ENCODE peak calls at places on chromosomes 3 and 15, in six cellular contexts. X is AG04449, W is fibroblast of mammary gland, P is BJ, L is left ventricle myocardium inferior, Z is choroid plexus epithelial cell. M is an unnamed sample.

GRCh38 chr3:134009345-134010000 is 20.3 kb downstream of the SLCO2A1 start:
- DNase-seq in X (no peak), Z (peak; percentile 49), P (no peak), W (peak; percentile 31), L (no peak), M (no peak)

GRCh38 chr3:133943639-133944131 is 48.0 kb upstream of the RAB6B start:
- DNase-seq in X (peak; percentile 68), W (peak; percentile 89), P (no peak), L (no peak), Z (peak; percentile 98), M (no peak)

GRCh38 chr3:4899654-4900236 is 79.5 kb upstream of the BHLHE40 start:
- DNase-seq in W (peak; percentile 46), X (no peak), P (no peak), L (no peak), Z (peak; percentile 29), M (no peak)

GRCh38 chr15:75367913-75368688 is at the start of gene MAN2C1:
- DNase-seq in P (peak; percentile 75), L (peak; percentile 95), X (peak; percentile 81), Z (peak; percentile 98), W (peak; percentile 91), M (peak; percentile 98)

GRCh38 chr15:91291673-91292072 is 191.6 kb downstream of the SV2B start:
- DNase-seq in P (no peak), X (no peak), Z (peak; percentile 12), W (peak; percentile 49), L (no peak), M (peak; percentile 67)

GRCh38 chr3:136343873-136344281 is 93.7 kb downstream of the PCCB start:
- DNase-seq in L (peak; percentile 79), W (peak; percentile 99), X (peak; percentile 87), Z (peak; percentile 97), P (peak; percentile 94), M (no peak)

GRCh38 chr3:64518950-64519349 is 168.8 kb downstream of the ADAMTS9 start:
- DNase-seq in P (peak; percentile 55), W (peak; percentile 31), Z (peak; percentile 66), L (no peak), X (peak; percentile 31), M (no peak)

GRCh38 chr15:25236143-25236860 is 202.5 kb downstream of the UBE3A start:
- DNase-seq in L (no peak), P (no peak), W (no peak), Z (no peak), X (no peak), M (no peak)

GRCh38 chr15:98648654-98649537 is 557 bp downstream of the IGF1R start:
- DNase-seq in X (no peak), W (peak; percentile 38), P (no peak), Z (peak; percentile 47), L (peak; percentile 58), M (peak; percentile 69)

GRCh38 chr3:187280644-187281043 is 10.9 kb downstream of the MASP1 start:
- DNase-seq in X (no peak), L (no peak), Z (no peak), W (no peak), P (no peak), M (no peak)

GRCh38 chr3:30260747-30261146 is 345.7 kb upstream of the TGFBR2 start:
- DNase-seq in L (no peak), X (no peak), P (peak; percentile 51), W (no peak), Z (no peak), M (no peak)

GRCh38 chr3:111895079-111895478 is 36.0 kb downstream of the PHLDB2 start:
- DNase-seq in L (no peak), P (no peak), W (peak; percentile 74), Z (peak; percentile 87), X (no peak), M (peak; percentile 59)

GRCh38 chr3:24483873-24484272 is 10.8 kb downstream of the THRB start:
- DNase-seq in P (no peak), L (no peak), W (no peak), X (no peak), Z (no peak), M (no peak)

GRCh38 chr3:149936812-149937230 is 33.9 kb downstream of the PFN2 start:
- DNase-seq in P (no peak), X (no peak), W (peak; percentile 62), Z (peak; percentile 80), L (no peak), M (peak; percentile 94)

GRCh38 chr3:95271330-95271729 is 1208.5 kb downstream of the NSUN3 start:
- DNase-seq in X (no peak), Z (no peak), L (no peak), P (no peak), W (no peak), M (no peak)

GRCh38 chr3:42689421-42690014 is 4.2 kb downstream of the KLHL40 start:
- DNase-seq in P (no peak), Z (no peak), W (no peak), X (no peak), L (peak; percentile 3), M (no peak)

GRCh38 chr3:124118397-124118796 is 126.5 kb upstream of the ROPN1 start:
- DNase-seq in L (no peak), Z (no peak), P (no peak), X (no peak), W (peak; percentile 67), M (no peak)

GRCh38 chr3:60160792-60161175 is 1090.5 kb downstream of the FHIT start:
- DNase-seq in X (no peak), Z (no peak), L (no peak), W (no peak), P (no peak), M (no peak)

GRCh38 chr3:4780545-4780957 is 198.7 kb upstream of the BHLHE40 start:
- DNase-seq in X (no peak), W (no peak), Z (no peak), L (no peak), P (no peak), M (peak; percentile 14)

GRCh38 chr15:78077860-78078187 is 313 bp upstream of the TBC1D2B start:
- DNase-seq in X (no peak), P (no peak), W (no peak), L (no peak), Z (peak; percentile 45), M (no peak)

GRCh38 chr3:52495096-52495495 is at the start of gene STAB1:
- DNase-seq in L (peak; percentile 73), W (no peak), P (no peak), Z (peak; percentile 17), X (no peak), M (no peak)

GRCh38 chr15:42707068-42707467 is 29.9 kb downstream of the CDAN1 start:
- DNase-seq in P (no peak), L (no peak), X (no peak), W (peak; percentile 73), Z (peak; percentile 13), M (no peak)

GRCh38 chr3:6551165-6551564 is 309.8 kb upstream of the GRM7 start:
- DNase-seq in L (no peak), Z (no peak), W (no peak), P (no peak), X (no peak), M (no peak)

GRCh38 chr15:99434506-99435137 is 131.2 kb upstream of the MEF2A start:
- DNase-seq in X (no peak), P (no peak), Z (no peak), L (no peak), W (no peak), M (no peak)

GRCh38 chr15:78672285-78673003 is 31.4 kb upstream of the CHRNB4 start:
- DNase-seq in Z (no peak), X (no peak), P (no peak), W (no peak), L (no peak), M (no peak)

GRCh38 chr3:114447545-114447944 is 153.7 kb downstream of the TIGIT start:
- DNase-seq in X (no peak), P (no peak), W (peak; percentile 35), L (no peak), Z (peak; percentile 41), M (no peak)

GRCh38 chr3:114447950-114448479 is 154.2 kb downstream of the TIGIT start:
- DNase-seq in Z (no peak), X (no peak), L (no peak), P (no peak), W (no peak), M (no peak)

GRCh38 chr3:114450008-114450596 is 156.3 kb downstream of the TIGIT start:
- DNase-seq in W (no peak), Z (no peak), X (no peak), L (no peak), P (no peak), M (no peak)

GRCh38 chr3:114451051-114451451 is 157.2 kb downstream of the TIGIT start:
- DNase-seq in X (no peak), W (no peak), L (no peak), Z (no peak), P (no peak), M (no peak)

GRCh38 chr3:114449271-114450007 is 155.6 kb downstream of the TIGIT start:
- DNase-seq in Z (no peak), P (no peak), L (no peak), X (no peak), W (peak; percentile 48), M (no peak)
- H3K4me3 ChIP-seq in Z (no peak overlapping the region), P (peak overlapping the region; percentile 22), L (peak overlapping the region; percentile 9), X (no peak overlapping the region), W (no peak overlapping the region), M (no peak overlapping the region)

GRCh38 chr3:125306620-125307019 is 68.5 kb downstream of the ZNF148 start:
- DNase-seq in Z (no peak), L (no peak), X (no peak), P (no peak), W (no peak), M (no peak)

GRCh38 chr3:125313060-125313635 is 62.0 kb downstream of the ZNF148 start:
- DNase-seq in Z (peak; percentile 43), L (no peak), P (peak; percentile 38), X (no peak), W (peak; percentile 86), M (no peak)

DNA sequence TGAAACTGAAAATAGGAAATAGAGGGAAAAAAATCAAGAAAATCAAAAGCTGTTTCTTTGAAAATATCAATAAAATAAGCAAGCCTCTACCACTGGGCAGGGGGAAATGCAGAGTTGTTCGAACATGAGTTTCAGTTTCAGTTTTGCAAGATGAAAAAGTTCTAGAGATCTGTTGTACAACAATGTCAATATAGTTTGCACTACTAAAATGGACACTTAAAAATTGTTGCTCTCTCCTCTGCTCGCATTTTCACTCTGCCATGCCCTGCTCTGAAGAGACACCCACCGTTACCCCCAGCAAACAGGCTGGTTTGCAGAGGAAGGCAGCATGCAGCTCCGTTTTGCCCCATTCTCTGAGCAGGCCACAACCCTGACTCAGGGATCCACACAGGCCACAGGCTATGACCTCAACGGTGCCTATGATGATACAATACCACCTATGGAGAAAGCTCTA is 64.5 kb downstream of the ZNF148 start:
- DNase-seq in P (no peak), X (no peak), W (no peak), L (no peak), Z (no peak), M (no peak)
- H3K4me3 ChIP-seq in P (no peak overlapping the region), X (no peak overlapping the region), W (no peak overlapping the region), L (peak overlapping the region; percentile 52), Z (no peak overlapping the region), M (no peak overlapping the region)

GRCh38 chr3:181239456-181239855 is 249.9 kb upstream of the DNAJC19 start:
- DNase-seq in P (no peak), X (no peak), Z (no peak), W (no peak), L (no peak), M (no peak)
- H3K4me3 ChIP-seq in P (no peak overlapping the region), X (no peak overlapping the region), Z (no peak overlapping the region), W (no peak overlapping the region), L (no peak overlapping the region), M (no peak overlapping the region)

DNA sequence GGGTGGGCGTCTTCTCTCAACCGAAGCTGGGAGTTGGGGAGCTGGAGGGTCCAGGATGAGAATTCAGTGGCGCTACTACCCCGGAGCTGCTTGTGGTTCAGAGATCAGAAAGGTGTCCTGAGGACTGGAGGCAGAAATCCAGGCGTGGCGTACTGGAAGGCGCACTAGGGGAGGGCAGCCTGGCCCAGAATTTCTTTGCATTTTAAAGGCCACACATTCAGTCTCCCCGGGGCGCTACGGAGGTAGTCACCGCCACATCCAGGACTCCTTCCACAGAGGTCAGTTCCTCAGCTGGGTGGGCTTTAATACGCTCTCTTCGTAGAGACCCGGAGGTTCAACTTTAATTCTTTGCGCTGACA is 346 bp downstream of the MCTP2 start:
- DNase-seq in W (no peak), L (no peak), P (no peak), X (no peak), Z (no peak), M (peak; percentile 71)
- H3K4me3 ChIP-seq in W (peak overlapping the region; percentile 62), L (peak overlapping the region; percentile 66), P (peak overlapping the region; percentile 70), X (peak overlapping the region; percentile 63), Z (peak overlapping the region; percentile 52), M (peak overlapping the region; percentile 53)